ENCODE peak calls at places on chromosomes 3 and 15, in seven cellular contexts. Z is sigmoid colon, O is transverse colon, I is OCI-LY7, D is Peyer's patch, V is cardiac muscle cell, L is left ventricle myocardium inferior. P is an unnamed sample.

GRCh38 chr3:86801921-86802320 is 189.0 kb downstream of the VGLL3 start:
- DNase-seq in Z (no peak), O (no peak), I (no peak), D (no peak), V (no peak), L (no peak), P (no peak)

GRCh38 chr15:23869391-23869790 is 182.3 kb upstream of the NDN start:
- DNase-seq in Z (no peak), O (peak; percentile 37), I (no peak), D (no peak), V (peak; percentile 86), L (peak; percentile 40), P (peak; percentile 88)

GRCh38 chr15:52208306-52208946 is 17.2 kb upstream of the GNB5 start:
- DNase-seq in Z (peak; percentile 70), O (peak; percentile 66), I (peak; percentile 79), D (peak; percentile 66), V (peak; percentile 70), L (peak; percentile 31), P (peak; percentile 91)

GRCh38 chr3:141876381-141876890 is at the start of gene ATP1B3:
- DNase-seq in Z (peak; percentile 94), O (peak; percentile 93), I (peak; percentile 91), D (peak; percentile 93), V (peak; percentile 91), L (peak; percentile 85), P (peak; percentile 86)

GRCh38 chr3:25433868-25434267 is 5.8 kb downstream of the RARB start:
- DNase-seq in Z (no peak), O (no peak), I (no peak), D (no peak), V (no peak), L (peak; percentile 25), P (peak; percentile 37)

GRCh38 chr15:86743283-86743903 is 663.7 kb downstream of the AGBL1 start:
- DNase-seq in Z (no peak), O (peak; percentile 64), I (peak; percentile 18), D (peak; percentile 71), V (peak; percentile 76), L (peak; percentile 25), P (peak; percentile 66)

GRCh38 chr3:66196633-66197032 is 24.2 kb upstream of the SLC25A26 start:
- DNase-seq in Z (no peak), O (no peak), I (no peak), D (no peak), V (no peak), L (no peak), P (no peak)

GRCh38 chr15:60464836-60465630 is 13.9 kb downstream of the ICE2 start:
- DNase-seq in Z (no peak), O (no peak), I (no peak), D (no peak), V (no peak), L (no peak), P (no peak)

GRCh38 chr15:51621917-51622268 is 678 bp downstream of the DMXL2 start:
- DNase-seq in Z (peak; percentile 74), O (peak; percentile 49), I (peak; percentile 5), D (peak; percentile 70), V (peak; percentile 62), L (peak; percentile 32), P (peak; percentile 65)

GRCh38 chr3:196080517-196080841 is 1.4 kb downstream of the TFRC start:
- DNase-seq in Z (no peak), O (peak; percentile 38), I (no peak), D (peak; percentile 49), V (no peak), L (no peak), P (no peak)

GRCh38 chr15:58396181-58396580 is 35.6 kb upstream of the LIPC start:
- DNase-seq in Z (no peak), O (no peak), I (no peak), D (no peak), V (no peak), L (no peak), P (no peak)

GRCh38 chr3:38117748-38118420 is 19.0 kb downstream of the ACAA1 start:
- DNase-seq in Z (peak; percentile 73), O (peak; percentile 76), I (peak; percentile 75), D (peak; percentile 87), V (peak; percentile 32), L (peak; percentile 55), P (peak; percentile 73)

GRCh38 chr3:187989458-187990153 is 164.4 kb upstream of the LPP start:
- DNase-seq in Z (no peak), O (no peak), I (no peak), D (no peak), V (peak; percentile 48), L (no peak), P (no peak)

GRCh38 chr3:4983739-4984510 is 4.7 kb downstream of the BHLHE40 start:
- DNase-seq in Z (no peak), O (peak; percentile 72), I (peak; percentile 62), D (peak; percentile 71), V (no peak), L (no peak), P (no peak)

GRCh38 chr15:73632670-73633058 is 525 bp downstream of the NPTN start:
- DNase-seq in Z (peak; percentile 78), O (no peak), I (peak; percentile 40), D (no peak), V (peak; percentile 40), L (peak; percentile 31), P (peak; percentile 24)
- H3K4me1 ChIP-seq in Z (peaks cover 52% of the 10 kb centered on the region), O (peaks cover 55% of the 10 kb centered on the region), I (peaks cover 43% of the 10 kb centered on the region), D (peaks cover 43% of the 10 kb centered on the region), V (peaks cover 39% of the 10 kb centered on the region), L (peaks cover 62% of the 10 kb centered on the region), P (peaks cover 38% of the 10 kb centered on the region)

GRCh38 chr3:193714523-193715137 is 121.6 kb downstream of the OPA1 start:
- DNase-seq in Z (no peak), O (no peak), I (peak; percentile 16), D (no peak), V (no peak), L (no peak), P (no peak)
- H3K4me1 ChIP-seq in Z (no peaks in the 10 kb centered on the region), O (no peaks in the 10 kb centered on the region), I (peaks cover 8% of the 10 kb centered on the region), D (no peaks in the 10 kb centered on the region), V (no peaks in the 10 kb centered on the region), L (no peaks in the 10 kb centered on the region), P (peaks cover 3% of the 10 kb centered on the region)

GRCh38 chr3:194133661-194134230 is 2.2 kb upstream of the HES1 start:
- DNase-seq in Z (peak; percentile 83), O (peak; percentile 46), I (peak; percentile 51), D (peak; percentile 71), V (peak; percentile 66), L (peak; percentile 75), P (peak; percentile 61)
- H3K4me1 ChIP-seq in Z (peaks cover 69% of the 10 kb centered on the region), O (peaks cover 73% of the 10 kb centered on the region), I (peaks cover 56% of the 10 kb centered on the region), D (peaks cover 38% of the 10 kb centered on the region), V (peaks cover 38% of the 10 kb centered on the region), L (peaks cover 74% of the 10 kb centered on the region), P (peaks cover 46% of the 10 kb centered on the region)

GRCh38 chr15:81160312-81161214 is 26.5 kb downstream of the CFAP161 start:
- DNase-seq in Z (peak; percentile 75), O (peak; percentile 11), I (no peak), D (no peak), V (no peak), L (peak; percentile 65), P (peak; percentile 57)

GRCh38 chr15:81157939-81158223 is 23.8 kb downstream of the CFAP161 start:
- DNase-seq in Z (no peak), O (no peak), I (no peak), D (no peak), V (no peak), L (no peak), P (no peak)

GRCh38 chr15:81156324-81156723 is 22.3 kb downstream of the CFAP161 start:
- DNase-seq in Z (no peak), O (no peak), I (no peak), D (no peak), V (no peak), L (no peak), P (no peak)

GRCh38 chr15:81155375-81156218 is 21.5 kb downstream of the CFAP161 start:
- DNase-seq in Z (peak; percentile 78), O (peak; percentile 13), I (peak; percentile 62), D (no peak), V (peak; percentile 50), L (no peak), P (peak; percentile 62)

DNA sequence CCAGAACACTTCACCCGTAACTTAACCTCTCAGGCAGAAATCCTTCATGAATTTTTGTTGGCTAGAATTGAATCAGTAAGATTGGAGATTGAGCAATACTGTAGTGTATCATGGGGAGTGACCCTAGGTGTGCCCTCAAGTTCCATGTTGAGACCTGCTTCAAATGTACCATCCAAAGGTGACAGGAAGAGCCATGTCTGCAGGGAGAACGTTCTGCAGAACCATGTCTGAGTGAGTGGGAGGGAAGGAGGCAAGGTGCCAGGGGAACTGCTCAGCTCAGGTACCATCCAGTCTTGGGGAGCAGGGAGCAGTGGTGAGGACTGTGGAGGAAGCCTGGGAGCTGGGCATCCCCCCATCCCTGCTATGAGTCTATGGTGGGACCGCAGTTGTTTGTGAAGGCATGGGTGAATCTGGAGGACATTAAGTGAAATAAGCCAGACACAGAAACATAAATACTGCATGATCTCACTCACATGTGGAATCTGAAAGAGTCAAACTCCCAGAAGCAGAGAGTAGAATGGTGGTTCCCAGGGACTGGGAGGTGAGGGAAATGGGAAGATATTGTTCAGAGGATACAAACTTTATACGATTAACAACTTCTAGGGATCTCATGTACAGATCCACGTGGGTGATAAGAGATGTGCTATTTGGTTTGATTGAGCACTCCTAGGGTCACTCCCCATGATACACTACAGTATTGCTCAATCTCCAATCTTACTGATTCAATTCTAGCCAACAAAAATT is 23.3 kb downstream of the CFAP161 start:
- DNase-seq in Z (no peak), O (no peak), I (no peak), D (no peak), V (no peak), L (no peak), P (no peak)
- H3K4me1 ChIP-seq in Z (peaks cover 25% of the 10 kb centered on the region), O (peaks cover 8% of the 10 kb centered on the region), I (no peaks in the 10 kb centered on the region), D (peaks cover 7% of the 10 kb centered on the region), V (no peaks in the 10 kb centered on the region), L (peaks cover 41% of the 10 kb centered on the region), P (peaks cover 20% of the 10 kb centered on the region)

DNA sequence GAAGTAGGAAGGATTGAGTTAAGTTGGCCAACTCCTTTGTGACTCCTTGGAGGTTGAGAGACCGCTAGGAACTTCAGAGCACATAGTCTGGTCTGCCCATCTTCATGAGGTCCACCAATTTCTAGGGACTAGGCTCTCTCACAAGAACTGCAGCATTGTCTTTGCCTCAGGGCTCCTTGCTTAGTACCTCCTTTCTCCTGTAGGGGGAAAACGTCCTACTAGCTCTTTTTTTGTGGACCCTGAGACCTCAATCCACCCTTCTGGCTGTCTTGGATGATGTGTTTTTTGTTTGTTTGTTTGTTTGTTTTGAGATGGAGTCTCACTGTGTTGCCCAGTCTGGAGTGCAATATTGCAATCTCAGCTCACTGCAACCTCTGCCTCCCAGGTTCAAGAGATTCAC is 21.6 kb downstream of the REC114 start:
- DNase-seq in Z (no peak), O (no peak), I (no peak), D (no peak), V (no peak), L (no peak), P (no peak)
- H3K4me1 ChIP-seq in Z (no peaks in the 10 kb centered on the region), O (no peaks in the 10 kb centered on the region), I (no peaks in the 10 kb centered on the region), D (no peaks in the 10 kb centered on the region), V (peaks cover 37% of the 10 kb centered on the region), L (peaks cover 11% of the 10 kb centered on the region), P (no peaks in the 10 kb centered on the region)

GRCh38 chr15:92906038-92906437 is 5.9 kb downstream of the CHD2 start:
- DNase-seq in Z (no peak), O (no peak), I (no peak), D (no peak), V (no peak), L (no peak), P (no peak)
- H3K4me1 ChIP-seq in Z (peaks cover 84% of the 10 kb centered on the region), O (peaks cover 78% of the 10 kb centered on the region), I (peaks cover 47% of the 10 kb centered on the region), D (peaks cover 61% of the 10 kb centered on the region), V (peaks cover 49% of the 10 kb centered on the region), L (peaks cover 92% of the 10 kb centered on the region), P (peaks cover 53% of the 10 kb centered on the region)

GRCh38 chr3:130907500-130907899 is 13.6 kb downstream of the ATP2C1 start:
- DNase-seq in Z (no peak), O (no peak), I (no peak), D (no peak), V (no peak), L (no peak), P (no peak)
- H3K4me1 ChIP-seq in Z (peaks cover 14% of the 10 kb centered on the region), O (peaks cover 24% of the 10 kb centered on the region), I (peaks cover 36% of the 10 kb centered on the region), D (peaks cover 9% of the 10 kb centered on the region), V (no peaks in the 10 kb centered on the region), L (peaks cover 45% of the 10 kb centered on the region), P (no peaks in the 10 kb centered on the region)

GRCh38 chr3:12296511-12296910 is 7.6 kb downstream of the PPARG start:
- DNase-seq in Z (no peak), O (no peak), I (no peak), D (no peak), V (no peak), L (no peak), P (no peak)
- H3K4me1 ChIP-seq in Z (no peaks in the 10 kb centered on the region), O (peaks cover 49% of the 10 kb centered on the region), I (no peaks in the 10 kb centered on the region), D (peaks cover 10% of the 10 kb centered on the region), V (no peaks in the 10 kb centered on the region), L (peaks cover 21% of the 10 kb centered on the region), P (no peaks in the 10 kb centered on the region)